ENCODE peak calls at places on chromosomes 16 and 17, in six cellular contexts. N, K, R, S, Z and C are unnamed samples.

GRCh38 chr17:77273397-77274136 is 132.8 kb downstream of the SEC14L1 start:
- DNase-seq in N (no peak), K (no peak), R (no peak), S (no peak), Z (no peak), C (no peak)

GRCh38 chr17:20226814-20227482 is 217.8 kb downstream of the SPECC1 start:
- DNase-seq in N (no peak), K (peak; percentile 90), R (no peak), S (peak; percentile 61), Z (peak; percentile 71), C (no peak)

GRCh38 chr17:8479431-8479947 is 43.8 kb downstream of the NDEL1 start:
- DNase-seq in N (no peak), K (peak; percentile 76), R (peak; percentile 67), S (peak; percentile 60), Z (no peak), C (no peak)

GRCh38 chr17:7294614-7295153 is at the start of gene YBX2:
- DNase-seq in N (no peak), K (peak; percentile 67), R (no peak), S (no peak), Z (peak; percentile 79), C (no peak)

GRCh38 chr17:4582691-4583090 is 1.6 kb upstream of the SMTNL2 start:
- DNase-seq in N (no peak), K (peak; percentile 35), R (no peak), S (no peak), Z (no peak), C (no peak)

GRCh38 chr16:29025218-29025617 is 40.4 kb downstream of the LAT start:
- DNase-seq in N (no peak), K (no peak), R (no peak), S (no peak), Z (no peak), C (no peak)

GRCh38 chr16:86037999-86038922 is 139.3 kb downstream of the IRF8 start:
- DNase-seq in N (no peak), K (no peak), R (no peak), S (no peak), Z (peak; percentile 43), C (no peak)

GRCh38 chr16:74035816-74036215 is 260.8 kb upstream of the PSMD7 start:
- DNase-seq in N (no peak), K (no peak), R (no peak), S (no peak), Z (no peak), C (no peak)

GRCh38 chr16:4693296-4693955 is at the start of gene NUDT16L1:
- DNase-seq in N (peak; percentile 40), K (peak; percentile 98), R (peak; percentile 70), S (peak; percentile 77), Z (peak; percentile 97), C (peak; percentile 70)

GRCh38 chr17:13088666-13089065 is 70.8 kb upstream of the ELAC2 start:
- DNase-seq in N (no peak), K (no peak), R (no peak), S (no peak), Z (no peak), C (no peak)

GRCh38 chr17:76417499-76418143 is 33.2 kb downstream of the SPHK1 start:
- DNase-seq in N (no peak), K (no peak), R (no peak), S (no peak), Z (no peak), C (no peak)

GRCh38 chr16:26396511-26397235 is 670.1 kb upstream of the C16orf82 start:
- DNase-seq in N (no peak), K (no peak), R (no peak), S (no peak), Z (no peak), C (no peak)

GRCh38 chr16:27819356-27819755 is 244.2 kb downstream of the GSG1L start:
- DNase-seq in N (no peak), K (no peak), R (no peak), S (no peak), Z (no peak), C (no peak)

GRCh38 chr17:65855245-65855644 is 293.8 kb upstream of the AXIN2 start:
- DNase-seq in N (peak; percentile 50), K (no peak), R (no peak), S (no peak), Z (no peak), C (peak; percentile 73)

DNA sequence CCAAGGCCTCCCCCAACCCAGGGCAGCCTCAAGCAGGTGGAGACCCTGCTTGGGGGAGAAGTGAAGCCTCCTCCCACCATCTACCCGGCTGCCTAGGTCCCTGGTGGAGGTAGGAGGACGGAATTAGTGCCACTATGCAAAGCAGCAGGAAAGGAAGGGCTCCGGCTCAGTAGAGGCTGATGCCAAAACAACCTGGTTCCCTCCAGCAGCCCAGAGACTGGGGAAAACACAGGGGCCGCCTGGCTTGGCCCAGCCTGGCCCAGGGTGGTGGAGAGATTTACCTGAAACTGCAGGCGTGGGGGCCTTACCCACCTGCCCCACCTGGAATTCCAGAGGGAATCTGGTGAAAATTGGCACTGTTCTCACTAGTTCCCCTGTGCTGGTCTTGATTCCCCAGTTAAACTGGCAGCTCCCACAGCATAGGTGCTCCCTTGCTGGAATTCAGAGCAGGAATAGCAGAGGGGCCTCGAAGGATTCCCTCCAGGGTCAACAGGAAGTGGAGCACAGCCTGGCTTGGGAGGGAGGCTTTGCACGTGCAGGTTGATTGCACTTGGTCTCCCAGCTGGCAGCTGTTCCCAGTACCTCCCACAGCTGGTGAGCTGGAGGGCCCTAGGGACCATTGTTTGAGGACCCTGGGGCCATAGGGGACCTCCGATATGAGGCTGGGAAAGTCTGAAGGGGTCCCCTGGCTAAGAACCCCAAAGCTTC is 4.5 kb downstream of the CD79B start:
- DNase-seq in N (no peak), K (no peak), R (no peak), S (no peak), Z (no peak), C (no peak)
- H3K4me3 ChIP-seq in N (no peak overlapping the region), K (no peak overlapping the region), R (no peak overlapping the region), S (no peak overlapping the region), Z (no peak overlapping the region), C (no peak overlapping the region)

DNA sequence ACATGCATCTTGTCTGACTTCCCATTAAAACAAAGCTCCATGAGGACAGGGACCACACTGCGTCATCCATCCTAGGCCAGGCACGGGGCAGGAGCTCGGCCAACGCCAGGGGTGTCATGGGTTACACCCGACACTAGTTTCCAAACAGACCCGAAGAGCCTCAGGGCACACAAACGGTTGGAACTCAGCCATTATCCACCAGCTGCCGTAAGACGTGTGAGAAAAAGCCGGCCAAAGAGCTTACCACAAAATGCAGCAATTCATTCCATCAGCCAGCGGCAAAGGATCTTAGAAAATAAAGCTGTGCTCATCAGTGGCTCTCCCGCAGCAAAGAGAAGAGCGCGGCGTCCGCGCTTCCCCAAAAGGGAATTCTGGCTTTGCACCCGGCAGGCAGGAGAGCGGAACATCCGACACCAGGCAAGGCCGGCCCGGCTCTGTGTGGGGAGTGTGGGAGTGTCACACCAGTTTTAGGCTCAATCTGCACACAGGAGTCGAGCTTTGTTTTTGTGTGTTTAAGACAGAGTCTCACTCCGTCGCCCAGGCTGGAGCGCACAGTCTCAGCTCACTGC is 1.7 kb downstream of the SLC38A8 start:
- DNase-seq in N (no peak), K (no peak), R (peak; percentile 45), S (no peak), Z (no peak), C (no peak)
- H3K4me3 ChIP-seq in N (no peak overlapping the region), K (no peak overlapping the region), R (no peak overlapping the region), S (no peak overlapping the region), Z (no peak overlapping the region), C (no peak overlapping the region)

GRCh38 chr17:17931159-17931558 is 41.0 kb downstream of the TOM1L2 start:
- DNase-seq in N (no peak), K (no peak), R (no peak), S (no peak), Z (no peak), C (no peak)

GRCh38 chr17:17930674-17931073 is 41.5 kb downstream of the TOM1L2 start:
- DNase-seq in N (no peak), K (no peak), R (no peak), S (no peak), Z (no peak), C (no peak)

GRCh38 chr17:17926840-17927449 is 45.3 kb downstream of the TOM1L2 start:
- DNase-seq in N (no peak), K (no peak), R (no peak), S (no peak), Z (no peak), C (no peak)

GRCh38 chr17:17929655-17930380 is 42.4 kb downstream of the TOM1L2 start:
- DNase-seq in N (no peak), K (no peak), R (no peak), S (no peak), Z (no peak), C (no peak)

GRCh38 chr17:17928422-17929386 is 43.5 kb downstream of the TOM1L2 start:
- DNase-seq in N (no peak), K (peak; percentile 53), R (no peak), S (no peak), Z (no peak), C (no peak)
- H3K4me3 ChIP-seq in N (no peak overlapping the region), K (no peak overlapping the region), R (no peak overlapping the region), S (no peak overlapping the region), Z (no peak overlapping the region), C (no peak overlapping the region)

GRCh38 chr16:57800213-57801097 is 1.8 kb downstream of the KIFC3 start:
- DNase-seq in N (no peak), K (peak; percentile 44), R (no peak), S (no peak), Z (no peak), C (no peak)
- H3K4me3 ChIP-seq in N (peak overlapping the region; percentile 89), K (no peak overlapping the region), R (peak overlapping the region; percentile 68), S (peak overlapping the region; percentile 68), Z (no peak overlapping the region), C (peak overlapping the region; percentile 61)